ENCODE peak calls at places on chromosomes 2 and 18, in nine cellular contexts. Z is Panc1, K is transverse colon, Q is H1, W is stomach, U is suprapubic skin, S is endothelial cell of umbilical vein, C is GM23338, G is prostate gland. N is an unnamed sample.

GRCh38 chr2:44364604-44365003 is 2.9 kb downstream of the CAMKMT start:
- DNase-seq in Q (no peak), W (no peak), S (no peak), K (no peak), G (no peak), Z (no peak), U (no peak), C (no peak), N (no peak)

GRCh38 chr2:49259926-49260325 is 105.6 kb upstream of the FSHR start:
- DNase-seq in W (no peak), Q (no peak), C (no peak), K (no peak), G (no peak), U (no peak), S (no peak), Z (no peak), N (no peak)

GRCh38 chr2:18154812-18155211 is 276.3 kb downstream of the KCNS3 start:
- DNase-seq in K (no peak), G (no peak), Q (no peak), C (peak; percentile 24), U (no peak), Z (no peak), S (no peak), W (no peak), N (no peak)

GRCh38 chr2:101111917-101112771 is 39.0 kb downstream of the TBC1D8 start:
- DNase-seq in Z (no peak), K (no peak), G (no peak), C (no peak), U (no peak), W (no peak), S (no peak), Q (no peak), N (no peak)

GRCh38 chr2:10161961-10162441 is 39.5 kb downstream of the RRM2 start:
- DNase-seq in Q (no peak), Z (no peak), W (no peak), U (no peak), G (no peak), C (no peak), K (peak; percentile 30), S (peak; percentile 54), N (no peak)

GRCh38 chr18:63216911-63217311 is 102.7 kb downstream of the BCL2 start:
- DNase-seq in U (no peak), Z (no peak), G (no peak), C (no peak), K (no peak), W (no peak), Q (no peak), S (no peak), N (no peak)

GRCh38 chr2:110770696-110771425 is 38.5 kb downstream of the ACOXL start:
- DNase-seq in S (no peak), Q (no peak), K (no peak), Z (no peak), W (no peak), G (peak; percentile 44), U (no peak), C (no peak), N (no peak)

GRCh38 chr2:108403494-108403893 is 25.7 kb downstream of the SULT1C4 start:
- DNase-seq in Q (peak; percentile 66), G (no peak), S (no peak), W (no peak), Z (no peak), K (peak; percentile 13), C (peak; percentile 46), U (no peak), N (no peak)

GRCh38 chr18:6741290-6741689 is 11.8 kb downstream of the ARHGAP28 start:
- DNase-seq in Z (peak; percentile 24), U (no peak), K (no peak), S (peak; percentile 97), Q (no peak), W (no peak), G (no peak), C (no peak), N (no peak)

GRCh38 chr18:35050004-35050623 is 8.9 kb downstream of the MAPRE2 start:
- DNase-seq in K (no peak), C (no peak), G (no peak), W (no peak), U (no peak), S (no peak), Q (no peak), Z (no peak), N (no peak)

GRCh38 chr2:60318544-60318943 is 234.9 kb downstream of the BCL11A start:
- DNase-seq in S (no peak), U (no peak), W (no peak), C (peak; percentile 55), Z (no peak), K (no peak), G (no peak), Q (no peak), N (no peak)

GRCh38 chr2:214203199-214203598 is 207.7 kb upstream of the VWC2L start:
- DNase-seq in W (no peak), C (no peak), S (no peak), K (no peak), U (no peak), Q (no peak), Z (no peak), G (no peak), N (no peak)

GRCh38 chr2:224611938-224612337 is 26.8 kb upstream of the CUL3 start:
- DNase-seq in K (no peak), Z (no peak), W (no peak), G (no peak), Q (no peak), C (peak; percentile 28), U (no peak), S (no peak), N (no peak)

GRCh38 chr2:77604953-77605947 is 83.1 kb upstream of the LRRTM4 start:
- DNase-seq in Q (no peak), S (no peak), U (no peak), K (no peak), G (no peak), Z (no peak), W (no peak), C (no peak), N (no peak)

GRCh38 chr2:19035238-19035637 is 323.2 kb downstream of the OSR1 start:
- DNase-seq in Z (no peak), S (no peak), U (no peak), Q (no peak), W (no peak), G (no peak), K (no peak), C (no peak), N (no peak)

GRCh38 chr2:232352511-232353091 is 25.9 kb upstream of the ALPP start:
- DNase-seq in Z (no peak), W (no peak), C (no peak), K (no peak), U (peak; percentile 44), S (no peak), G (no peak), Q (no peak), N (no peak)

DNA sequence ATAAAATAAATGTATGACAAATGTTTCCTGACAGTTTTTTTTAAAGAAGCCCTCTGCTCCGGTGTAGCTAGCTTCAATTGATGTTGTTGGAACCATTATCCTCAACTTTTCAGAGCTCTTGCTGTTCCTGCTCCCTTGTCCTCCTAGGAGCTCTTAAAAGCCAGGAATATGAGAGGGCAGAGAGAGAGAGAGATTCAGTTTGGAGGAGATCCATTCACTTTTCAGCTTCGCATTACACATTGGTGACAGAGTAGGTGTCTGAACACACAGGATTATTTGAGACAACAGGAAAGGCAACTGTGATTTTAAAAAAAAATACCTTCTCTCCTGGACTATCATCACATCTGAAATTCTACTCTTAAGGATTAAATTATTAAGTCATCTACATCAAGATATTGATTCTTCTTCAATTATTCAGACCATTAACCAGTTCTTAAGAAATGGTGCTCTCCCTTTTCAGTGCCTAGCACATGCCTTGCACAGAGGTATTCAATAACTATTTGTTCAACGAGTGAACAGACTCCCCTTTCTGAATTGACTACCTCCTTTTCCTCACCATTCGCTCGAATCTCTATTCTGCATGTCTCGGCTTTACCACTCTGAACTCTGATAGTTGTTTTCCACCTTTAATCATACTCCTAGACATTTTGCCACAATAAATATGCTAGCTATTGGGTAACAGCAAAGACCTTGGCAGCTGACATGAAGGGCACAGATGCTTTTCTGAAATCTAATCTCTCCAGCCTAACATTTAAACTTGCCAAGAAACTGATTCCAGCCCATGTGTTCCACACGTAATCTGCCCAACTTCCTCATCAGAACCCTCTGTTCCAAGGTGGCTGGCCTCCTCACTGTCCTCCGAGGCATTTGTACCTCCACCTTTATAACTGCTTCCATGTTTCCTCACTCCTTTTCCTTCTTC is 28.6 kb upstream of the SLC35F5 start:
- DNase-seq in K (no peak), Q (no peak), G (no peak), W (peak; percentile 50), Z (no peak), U (no peak), S (no peak), C (no peak), N (no peak)
- H3K4me3 ChIP-seq in K (no peak overlapping the region), Q (no peak overlapping the region), G (no peak overlapping the region), W (no peak overlapping the region), Z (no peak overlapping the region), U (no peak overlapping the region), S (no peak overlapping the region), C (no peak overlapping the region), N (no peak overlapping the region)

DNA sequence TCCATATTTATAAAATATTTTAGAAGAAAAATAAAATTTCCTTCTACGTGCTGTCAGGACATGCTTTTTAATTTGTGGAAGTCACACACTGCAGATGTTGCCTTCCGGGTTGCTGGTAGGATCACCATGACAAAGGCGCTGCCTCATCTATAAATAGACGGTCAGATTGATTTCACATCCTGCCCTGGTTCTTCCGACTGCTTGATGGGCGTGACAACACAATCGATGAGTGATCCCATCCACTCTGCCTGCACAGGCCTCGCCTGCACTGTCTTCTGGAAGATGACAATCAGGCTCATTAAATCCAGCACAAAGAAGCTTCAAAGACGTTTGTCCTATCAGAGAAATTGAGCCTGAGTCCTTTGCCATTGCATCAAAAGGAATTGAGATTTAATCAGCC is 318.9 kb upstream of the TRIB2 start:
- DNase-seq in W (no peak), S (no peak), Z (no peak), U (no peak), G (no peak), K (no peak), Q (no peak), C (peak; percentile 42), N (no peak)
- TF ChIP-seq POLR2AphosphoS5 in W (no peak), S (no peak), Z (no peak), U (no peak), G (no peak), K (no peak), Q (no peak), C (no peak), N (no peak)

DNA sequence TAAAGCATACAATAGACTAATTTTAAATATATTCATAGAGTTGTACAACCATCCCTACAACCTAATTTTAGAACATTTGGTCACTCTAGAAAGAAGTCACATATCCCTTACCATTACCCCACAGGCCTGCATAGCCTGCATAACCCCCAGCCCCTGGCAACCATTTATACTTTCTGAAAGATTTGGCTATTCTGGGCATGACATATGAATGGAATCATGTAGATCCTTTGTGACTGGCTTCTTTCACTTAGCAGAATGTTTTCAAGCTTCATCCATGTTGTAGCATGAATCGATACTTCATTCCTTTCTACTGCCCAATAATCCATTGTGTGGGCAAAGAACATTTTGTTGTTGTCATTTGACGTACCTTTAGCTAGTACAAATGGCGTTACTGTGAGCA is 151.5 kb downstream of the WDSUB1 start:
- DNase-seq in Z (no peak), Q (no peak), S (no peak), K (no peak), W (no peak), U (no peak), G (no peak), C (no peak), N (no peak)
- H3K4me3 ChIP-seq in Z (no peak overlapping the region), Q (no peak overlapping the region), S (no peak overlapping the region), K (no peak overlapping the region), W (no peak overlapping the region), U (no peak overlapping the region), G (no peak overlapping the region), C (no peak overlapping the region), N (no peak overlapping the region)

GRCh38 chr2:85735691-85736090 is 18.1 kb upstream of the ATOH8 start:
- DNase-seq in U (no peak), G (no peak), S (peak; percentile 26), Z (no peak), C (no peak), W (no peak), K (no peak), Q (no peak), N (no peak)
- TF ChIP-seq POLR2AphosphoS5 in U (no peak), G (no peak), S (peak; percentile 24), Z (no peak), C (no peak), W (no peak), K (no peak), Q (no peak), N (no peak)

N was measured in SK-N-MC.